ENCODE peak calls at places on chromosome 10, in six cellular contexts. One of them, this sample, is unnamed.

GRCh38 chr10:299512-299911 is 164.3 kb downstream of the ZMYND11 start:
- DNase-seq in A549: no peak
- DNase-seq in tibial nerve: no peak
- DNase-seq in IMR-90: no peak
- DNase-seq in body of pancreas: no peak
- DNase-seq in right lobe of liver: no peak
- DNase-seq in this sample: no peak

GRCh38 chr10:21334891-21335696 is 190.4 kb downstream of the SKIDA1 start:
- DNase-seq in A549: peak; percentile 94
- DNase-seq in tibial nerve: no peak
- DNase-seq in IMR-90: peak; percentile 90
- DNase-seq in body of pancreas: no peak
- DNase-seq in right lobe of liver: no peak
- DNase-seq in this sample: peak; percentile 57

GRCh38 chr10:76621886-76622620 is 1015.6 kb downstream of the KCNMA1 start:
- DNase-seq in A549: no peak
- DNase-seq in tibial nerve: no peak
- DNase-seq in IMR-90: no peak
- DNase-seq in body of pancreas: no peak
- DNase-seq in right lobe of liver: no peak
- DNase-seq in this sample: no peak

GRCh38 chr10:133059571-133059970 is 28.2 kb upstream of the ADGRA1 start:
- DNase-seq in A549: no peak
- DNase-seq in tibial nerve: no peak
- DNase-seq in IMR-90: no peak
- DNase-seq in body of pancreas: no peak
- DNase-seq in right lobe of liver: no peak
- DNase-seq in this sample: no peak

GRCh38 chr10:60930237-60930636 is 13.7 kb downstream of the RHOBTB1 start:
- DNase-seq in A549: no peak
- DNase-seq in tibial nerve: no peak
- DNase-seq in IMR-90: no peak
- DNase-seq in body of pancreas: no peak
- DNase-seq in right lobe of liver: no peak
- DNase-seq in this sample: no peak

GRCh38 chr10:130941886-130942285 is 369.6 kb downstream of the TCERG1L start:
- DNase-seq in A549: no peak
- DNase-seq in tibial nerve: no peak
- DNase-seq in IMR-90: no peak
- DNase-seq in body of pancreas: no peak
- DNase-seq in right lobe of liver: no peak
- DNase-seq in this sample: no peak

GRCh38 chr10:29409241-29410051 is 120.6 kb downstream of the LYZL1 start:
- DNase-seq in A549: peak; percentile 79
- DNase-seq in tibial nerve: peak; percentile 61
- DNase-seq in IMR-90: peak; percentile 61
- DNase-seq in body of pancreas: peak; percentile 78
- DNase-seq in right lobe of liver: peak; percentile 81
- DNase-seq in this sample: peak; percentile 81

GRCh38 chr10:14605231-14605925 is 169.3 kb downstream of the FAM107B start:
- DNase-seq in A549: peak; percentile 75
- DNase-seq in tibial nerve: no peak
- DNase-seq in IMR-90: peak; percentile 78
- DNase-seq in body of pancreas: no peak
- DNase-seq in right lobe of liver: no peak
- DNase-seq in this sample: no peak

GRCh38 chr10:122141821-122142651 is 129.1 kb upstream of the BTBD16 start:
- DNase-seq in A549: no peak
- DNase-seq in tibial nerve: no peak
- DNase-seq in IMR-90: peak; percentile 63
- DNase-seq in body of pancreas: no peak
- DNase-seq in right lobe of liver: no peak
- DNase-seq in this sample: peak; percentile 58

GRCh38 chr10:88849224-88849623 is 2.4 kb downstream of the ANKRD22 start:
- DNase-seq in A549: no peak
- DNase-seq in tibial nerve: no peak
- DNase-seq in IMR-90: peak; percentile 72
- DNase-seq in body of pancreas: no peak
- DNase-seq in right lobe of liver: no peak
- DNase-seq in this sample: no peak

GRCh38 chr10:128579280-128579679 is 453.1 kb upstream of the MKI67 start:
- DNase-seq in A549: no peak
- DNase-seq in tibial nerve: no peak
- DNase-seq in IMR-90: no peak
- DNase-seq in body of pancreas: no peak
- DNase-seq in right lobe of liver: no peak
- DNase-seq in this sample: no peak

GRCh38 chr10:7230036-7230435 is 180.8 kb downstream of the SFMBT2 start:
- DNase-seq in A549: no peak
- DNase-seq in tibial nerve: no peak
- DNase-seq in IMR-90: no peak
- DNase-seq in body of pancreas: no peak
- DNase-seq in right lobe of liver: no peak
- DNase-seq in this sample: no peak

GRCh38 chr10:72261323-72262018 is 12.3 kb upstream of the DDIT4 start:
- DNase-seq in A549: peak; percentile 69
- DNase-seq in tibial nerve: no peak
- DNase-seq in IMR-90: no peak
- DNase-seq in body of pancreas: no peak
- DNase-seq in right lobe of liver: peak; percentile 28
- DNase-seq in this sample: no peak

GRCh38 chr10:101016814-101017213 is 14.1 kb downstream of the PDZD7 start:
- DNase-seq in A549: no peak
- DNase-seq in tibial nerve: no peak
- DNase-seq in IMR-90: no peak
- DNase-seq in body of pancreas: no peak
- DNase-seq in right lobe of liver: no peak
- DNase-seq in this sample: no peak

GRCh38 chr10:122957474-122957873 is 3.4 kb upstream of the C10orf88 start:
- DNase-seq in A549: no peak
- DNase-seq in tibial nerve: no peak
- DNase-seq in IMR-90: peak; percentile 1
- DNase-seq in body of pancreas: no peak
- DNase-seq in right lobe of liver: no peak
- DNase-seq in this sample: no peak

GRCh38 chr10:93126484-93127052 is 52.9 kb downstream of the CYP26A1 start:
- DNase-seq in A549: peak; percentile 49
- DNase-seq in tibial nerve: no peak
- DNase-seq in IMR-90: no peak
- DNase-seq in body of pancreas: no peak
- DNase-seq in right lobe of liver: no peak
- DNase-seq in this sample: no peak

GRCh38 chr10:24259365-24260125 is 50.6 kb downstream of the KIAA1217 start:
- DNase-seq in A549: no peak
- DNase-seq in tibial nerve: no peak
- DNase-seq in IMR-90: no peak
- DNase-seq in body of pancreas: no peak
- DNase-seq in right lobe of liver: no peak
- DNase-seq in this sample: no peak

GRCh38 chr10:84179059-84179710 is 5.6 kb downstream of the GPR15LG start:
- DNase-seq in A549: peak; percentile 29
- DNase-seq in tibial nerve: no peak
- DNase-seq in IMR-90: peak; percentile 27
- DNase-seq in body of pancreas: no peak
- DNase-seq in right lobe of liver: no peak
- DNase-seq in this sample: peak; percentile 69

GRCh38 chr10:17001961-17002749 is 127.5 kb downstream of the CUBN start:
- DNase-seq in A549: no peak
- DNase-seq in tibial nerve: no peak
- DNase-seq in IMR-90: peak; percentile 88
- DNase-seq in body of pancreas: no peak
- DNase-seq in right lobe of liver: no peak
- DNase-seq in this sample: peak; percentile 44

GRCh38 chr10:96089116-96089515 is 41.0 kb upstream of the ZNF518A start:
- DNase-seq in A549: peak; percentile 22
- DNase-seq in tibial nerve: no peak
- DNase-seq in IMR-90: no peak
- DNase-seq in body of pancreas: no peak
- DNase-seq in right lobe of liver: no peak
- DNase-seq in this sample: no peak

GRCh38 chr10:20455774-20456173 is 441.3 kb downstream of the NEBL start:
- DNase-seq in A549: no peak
- DNase-seq in tibial nerve: no peak
- DNase-seq in IMR-90: no peak
- DNase-seq in body of pancreas: no peak
- DNase-seq in right lobe of liver: no peak
- DNase-seq in this sample: no peak

GRCh38 chr10:86684305-86684704 is 16.0 kb downstream of the LDB3 start:
- DNase-seq in A549: no peak
- DNase-seq in tibial nerve: no peak
- DNase-seq in IMR-90: peak; percentile 35
- DNase-seq in body of pancreas: no peak
- DNase-seq in right lobe of liver: no peak
- DNase-seq in this sample: no peak

DNA sequence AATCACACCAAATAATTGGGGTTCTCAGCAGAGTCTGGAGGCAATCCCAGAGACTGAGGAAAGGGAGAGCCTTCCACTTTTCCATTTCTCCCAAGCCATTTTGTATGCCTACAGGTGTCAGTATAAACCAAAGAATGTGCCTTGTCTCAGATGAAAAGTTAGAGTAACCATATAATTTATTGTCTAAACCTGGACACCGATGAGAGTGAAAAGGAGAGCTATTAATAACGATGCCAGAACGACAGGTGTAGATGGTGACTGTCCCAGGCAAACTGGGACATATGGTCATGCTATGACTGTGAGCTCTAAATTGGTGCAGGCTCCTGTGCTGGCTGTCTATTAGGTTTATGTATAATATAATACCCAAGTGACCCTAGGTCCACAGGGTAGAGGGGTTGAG is 219.6 kb downstream of the ARHGAP12 start:
- DNase-seq in A549: no peak
- DNase-seq in tibial nerve: no peak
- DNase-seq in IMR-90: no peak
- DNase-seq in body of pancreas: no peak
- DNase-seq in right lobe of liver: no peak
- DNase-seq in this sample: no peak
- TF ChIP-seq CTCF in A549: no peak
- TF ChIP-seq CTCF in tibial nerve: no peak
- TF ChIP-seq CTCF in IMR-90: peak; percentile 30
- TF ChIP-seq CTCF in body of pancreas: peak; percentile 65
- TF ChIP-seq CTCF in right lobe of liver: peak; percentile 53
- TF ChIP-seq CTCF in this sample: no peak

GRCh38 chr10:69222157-69223027 is 2.3 kb downstream of the HKDC1 start:
- DNase-seq in A549: peak; percentile 73
- DNase-seq in tibial nerve: no peak
- DNase-seq in IMR-90: peak; percentile 67
- DNase-seq in body of pancreas: peak; percentile 29
- DNase-seq in right lobe of liver: no peak
- DNase-seq in this sample: peak; percentile 70
- TF ChIP-seq POLR2A in A549: no peak
- TF ChIP-seq POLR2A in tibial nerve: no peak
- TF ChIP-seq POLR2A in IMR-90: no peak
- TF ChIP-seq POLR2A in body of pancreas: no peak
- TF ChIP-seq POLR2A in right lobe of liver: peak; percentile 31
- TF ChIP-seq POLR2A in this sample: no peak

GRCh38 chr10:13302821-13303555 is 3.1 kb upstream of the PHYH start:
- DNase-seq in A549: no peak
- DNase-seq in tibial nerve: no peak
- DNase-seq in IMR-90: no peak
- DNase-seq in body of pancreas: no peak
- DNase-seq in right lobe of liver: no peak
- DNase-seq in this sample: no peak

GRCh38 chr10:13296476-13296875 is 3.4 kb downstream of the PHYH start:
- DNase-seq in A549: no peak
- DNase-seq in tibial nerve: no peak
- DNase-seq in IMR-90: no peak
- DNase-seq in body of pancreas: no peak
- DNase-seq in right lobe of liver: no peak
- DNase-seq in this sample: no peak

GRCh38 chr10:13298748-13299436 is 972 bp downstream of the PHYH start:
- DNase-seq in A549: no peak
- DNase-seq in tibial nerve: no peak
- DNase-seq in IMR-90: no peak
- DNase-seq in body of pancreas: no peak
- DNase-seq in right lobe of liver: no peak
- DNase-seq in this sample: no peak

GRCh38 chr10:13294784-13295183 is 5.1 kb downstream of the PHYH start:
- DNase-seq in A549: no peak
- DNase-seq in tibial nerve: no peak
- DNase-seq in IMR-90: no peak
- DNase-seq in body of pancreas: no peak
- DNase-seq in right lobe of liver: no peak
- DNase-seq in this sample: no peak

DNA sequence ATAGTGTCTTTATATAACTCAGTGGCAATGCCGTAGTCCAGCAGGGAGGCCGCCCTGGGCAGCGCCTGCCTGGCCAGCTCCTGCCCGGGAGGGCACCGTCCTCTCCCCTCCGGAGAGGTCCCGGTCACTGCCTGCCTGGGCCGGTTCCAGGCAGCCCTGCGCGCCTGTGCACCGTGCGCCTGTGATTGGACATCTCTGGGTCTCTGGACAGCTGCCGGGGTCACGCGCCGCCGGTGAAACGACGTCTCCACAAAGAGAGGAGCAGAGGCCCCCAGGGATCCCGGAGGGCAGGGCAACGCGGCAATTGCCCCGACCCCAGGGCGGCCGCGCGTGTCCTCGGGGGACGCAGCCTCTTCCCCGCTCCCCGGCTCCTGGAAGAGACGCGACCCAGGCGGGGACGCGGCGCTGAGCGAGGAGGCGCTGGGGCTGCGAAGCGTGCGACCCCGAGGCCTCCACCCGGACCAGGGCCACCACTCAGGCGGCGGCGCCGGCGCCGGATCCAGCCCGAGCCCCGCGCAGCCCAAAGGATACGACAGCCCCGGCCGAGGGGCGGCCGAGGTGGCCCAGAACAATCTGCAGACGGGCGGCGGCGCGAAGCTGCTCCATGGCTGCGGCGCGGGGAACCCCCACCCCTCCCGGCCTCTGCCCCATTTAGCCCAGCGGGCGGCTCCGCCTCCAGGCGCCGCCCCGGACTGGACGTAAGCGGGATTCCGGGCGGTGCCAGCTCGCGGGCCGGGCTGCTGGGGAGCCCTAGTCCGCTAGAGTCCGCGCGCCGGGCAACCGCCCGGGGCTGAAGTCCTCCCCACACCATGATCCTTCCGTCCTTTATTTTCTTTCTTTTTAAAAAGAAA is at the start of gene PHYH:
- DNase-seq in A549: peak; percentile 86
- DNase-seq in tibial nerve: peak; percentile 82
- DNase-seq in IMR-90: peak; percentile 74
- DNase-seq in body of pancreas: peak; percentile 89
- DNase-seq in right lobe of liver: peak; percentile 96
- DNase-seq in this sample: peak; percentile 96
- H3K27ac ChIP-seq in A549: peak within 1 kb of the TSS; percentile 90
- H3K27ac ChIP-seq in tibial nerve: peak within 1 kb of the TSS; percentile 99
- H3K27ac ChIP-seq in IMR-90: peak within 1 kb of the TSS; percentile 64
- H3K27ac ChIP-seq in body of pancreas: peak within 1 kb of the TSS; percentile 88
- H3K27ac ChIP-seq in right lobe of liver: peak within 1 kb of the TSS; percentile 99
- H3K27ac ChIP-seq in this sample: peak within 1 kb of the TSS; percentile 100

DNA sequence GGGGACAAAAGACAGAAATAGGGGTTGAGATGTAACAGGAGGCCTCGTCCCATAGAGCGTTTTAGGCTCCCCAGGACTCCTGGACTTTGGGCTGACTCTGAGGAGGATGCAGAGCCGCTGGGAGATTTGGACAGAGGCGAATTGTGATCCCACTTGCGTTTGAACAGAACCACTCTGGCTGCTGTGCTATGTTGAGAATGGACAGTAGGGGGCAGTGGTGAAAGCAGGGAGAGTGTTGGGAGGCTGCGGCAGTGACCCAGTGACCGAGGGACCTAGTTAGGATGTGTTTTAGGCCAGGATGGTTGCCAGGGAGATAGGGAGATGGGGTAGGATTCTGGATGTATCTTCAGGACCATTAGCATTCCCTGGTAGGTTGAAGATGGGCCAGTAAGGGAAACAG is 271.6 kb downstream of the CCDC3 start:
- DNase-seq in A549: no peak
- DNase-seq in tibial nerve: no peak
- DNase-seq in IMR-90: no peak
- DNase-seq in body of pancreas: no peak
- DNase-seq in right lobe of liver: no peak
- DNase-seq in this sample: no peak
- TF ChIP-seq CTCF in A549: no peak
- TF ChIP-seq CTCF in tibial nerve: no peak
- TF ChIP-seq CTCF in IMR-90: peak; percentile 12
- TF ChIP-seq CTCF in body of pancreas: no peak
- TF ChIP-seq CTCF in right lobe of liver: peak; percentile 40
- TF ChIP-seq CTCF in this sample: no peak

This sample was measured in thyroid gland.